ENCODE peak calls at places on chromosomes 6 and 20, in nine cellular contexts. T, S, O, U, G, Z, L, J and I are unnamed samples.

GRCh38 chr6:75424610-75425548 is 68.7 kb downstream of the FILIP1 start:
- DNase-seq in J (no peak), T (no peak), G (peak; percentile 43), L (no peak), S (no peak), U (no peak), O (no peak), Z (no peak), I (no peak)

GRCh38 chr6:106290954-106291353 is 34.6 kb downstream of the ATG5 start:
- DNase-seq in U (no peak), L (no peak), G (no peak), Z (no peak), O (no peak), S (no peak), T (no peak), J (no peak), I (no peak)

GRCh38 chr20:43984587-43984986 is 69.9 kb downstream of the TOX2 start:
- DNase-seq in Z (no peak), T (no peak), U (no peak), J (peak; percentile 50), S (no peak), O (no peak), L (no peak), G (no peak), I (no peak)

GRCh38 chr20:35716330-35716729 is 17.1 kb downstream of the ROMO1 start:
- DNase-seq in G (no peak), J (no peak), T (no peak), L (no peak), O (no peak), U (no peak), Z (no peak), S (no peak), I (no peak)

GRCh38 chr20:11403711-11404110 is 514.0 kb upstream of the BTBD3 start:
- DNase-seq in T (no peak), L (no peak), S (no peak), U (no peak), Z (no peak), J (peak; percentile 40), G (no peak), O (no peak), I (no peak)

GRCh38 chr6:87465041-87465440 is 7.7 kb upstream of the SLC35A1 start:
- DNase-seq in Z (peak; percentile 48), J (peak; percentile 5), G (no peak), S (no peak), L (no peak), U (no peak), O (no peak), T (no peak), I (no peak)

GRCh38 chr20:1820137-1821074 is 74.8 kb upstream of the SIRPA start:
- DNase-seq in J (peak; percentile 54), O (no peak), U (peak; percentile 70), L (no peak), G (peak; percentile 80), T (no peak), Z (no peak), S (no peak), I (no peak)

GRCh38 chr20:2108498-2108897 is 6.9 kb downstream of the STK35 start:
- DNase-seq in J (no peak), G (no peak), Z (no peak), U (no peak), T (no peak), O (no peak), S (no peak), L (no peak), I (no peak)

GRCh38 chr20:18705906-18706305 is 107.7 kb upstream of the SCP2D1 start:
- DNase-seq in S (no peak), J (peak; percentile 13), T (no peak), O (no peak), Z (no peak), U (no peak), L (no peak), G (peak; percentile 40), I (no peak)

GRCh38 chr20:20732641-20733040 is 20.2 kb upstream of the RALGAPA2 start:
- DNase-seq in U (no peak), Z (no peak), S (no peak), J (no peak), L (no peak), T (no peak), O (no peak), G (no peak), I (no peak)

GRCh38 chr20:59455392-59456341 is 148.7 kb upstream of the PHACTR3 start:
- DNase-seq in L (no peak), O (peak; percentile 60), G (peak; percentile 10), S (no peak), T (peak; percentile 60), U (no peak), J (peak; percentile 13), Z (peak; percentile 53), I (no peak)

GRCh38 chr6:153208706-153209105 is 77.6 kb upstream of the RGS17 start:
- DNase-seq in O (no peak), J (no peak), Z (no peak), T (no peak), L (no peak), S (peak; percentile 36), G (no peak), U (no peak), I (no peak)

GRCh38 chr20:5364136-5364821 is 47.5 kb upstream of the PROKR2 start:
- DNase-seq in S (no peak), O (no peak), U (no peak), G (no peak), J (no peak), T (no peak), L (no peak), Z (no peak), I (no peak)

GRCh38 chr6:136956590-136957573 is 34.8 kb downstream of the SLC35D3 start:
- DNase-seq in T (no peak), S (no peak), L (no peak), O (no peak), Z (no peak), G (no peak), J (no peak), U (no peak), I (no peak)
- TF ChIP-seq CTCF in T (no peak), S (no peak), L (no peak), O (no peak), Z (no peak), G (no peak), J (no peak), U (no peak), I (no peak)

GRCh38 chr6:154367839-154368695 is 11.5 kb upstream of the IPCEF1 start:
- DNase-seq in J (no peak), T (no peak), O (no peak), Z (no peak), L (no peak), S (no peak), G (no peak), U (no peak), I (no peak)

GRCh38 chr6:154371337-154371736 is 14.7 kb upstream of the IPCEF1 start:
- DNase-seq in O (no peak), Z (no peak), J (no peak), U (no peak), T (no peak), G (no peak), S (no peak), L (no peak), I (no peak)

GRCh38 chr6:154373971-154374370 is 17.4 kb upstream of the IPCEF1 start:
- DNase-seq in G (no peak), J (no peak), T (no peak), Z (no peak), U (no peak), O (no peak), L (no peak), S (no peak), I (no peak)

GRCh38 chr6:154367333-154367732 is 10.7 kb upstream of the IPCEF1 start:
- DNase-seq in O (no peak), J (no peak), G (no peak), L (no peak), U (no peak), S (no peak), Z (no peak), T (no peak), I (no peak)

DNA sequence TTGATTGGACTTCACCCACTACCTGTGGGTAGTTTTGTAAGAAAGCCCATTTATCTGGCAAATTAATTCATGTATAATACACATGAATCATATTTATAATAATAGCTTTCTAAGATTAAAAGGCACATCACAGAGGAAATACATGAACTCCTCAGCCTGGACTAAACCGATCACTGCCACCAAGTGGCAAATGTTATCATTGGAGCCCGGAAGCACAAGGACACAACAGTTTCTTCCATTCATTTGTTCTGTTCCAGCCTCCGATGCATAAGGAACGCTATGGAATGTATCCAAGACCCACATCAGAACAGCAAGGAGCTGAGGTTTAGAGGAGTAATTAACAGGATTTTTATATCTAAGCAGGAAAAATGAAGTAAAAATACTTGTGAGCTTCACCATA is 13.9 kb upstream of the IPCEF1 start:
- DNase-seq in G (peak; percentile 58), S (no peak), T (no peak), J (peak; percentile 55), U (no peak), L (no peak), O (no peak), Z (peak; percentile 36), I (no peak)
- TF ChIP-seq CTCF in G (peak; percentile 56), S (peak; percentile 41), T (no peak), J (peak; percentile 47), U (peak; percentile 45), L (no peak), O (peak; percentile 17), Z (peak; percentile 53), I (peak; percentile 55)

DNA sequence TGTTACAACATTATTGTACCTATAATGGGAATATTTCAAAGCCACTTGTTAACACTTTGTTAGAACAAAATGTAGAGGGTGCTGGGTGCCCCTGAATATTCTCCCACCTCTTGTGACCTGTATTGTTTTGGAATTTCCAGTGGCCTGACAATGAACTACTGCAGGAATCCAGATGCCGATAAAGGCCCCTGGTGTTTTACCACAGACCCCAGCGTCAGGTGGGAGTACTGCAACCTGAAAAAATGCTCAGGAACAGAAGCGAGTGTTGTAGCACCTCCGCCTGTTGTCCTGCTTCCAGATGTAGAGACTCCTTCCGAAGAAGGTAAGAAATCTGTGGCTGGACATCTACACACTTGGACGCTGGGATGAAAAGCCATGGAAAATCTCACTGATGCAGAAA is 28.9 kb downstream of the PLG start:
- DNase-seq in J (no peak), G (no peak), Z (no peak), T (no peak), L (no peak), S (no peak), O (no peak), U (no peak), I (no peak)
- TF ChIP-seq CTCF in J (peak; percentile 3), G (no peak), Z (no peak), T (no peak), L (no peak), S (no peak), O (no peak), U (no peak), I (no peak)

DNA sequence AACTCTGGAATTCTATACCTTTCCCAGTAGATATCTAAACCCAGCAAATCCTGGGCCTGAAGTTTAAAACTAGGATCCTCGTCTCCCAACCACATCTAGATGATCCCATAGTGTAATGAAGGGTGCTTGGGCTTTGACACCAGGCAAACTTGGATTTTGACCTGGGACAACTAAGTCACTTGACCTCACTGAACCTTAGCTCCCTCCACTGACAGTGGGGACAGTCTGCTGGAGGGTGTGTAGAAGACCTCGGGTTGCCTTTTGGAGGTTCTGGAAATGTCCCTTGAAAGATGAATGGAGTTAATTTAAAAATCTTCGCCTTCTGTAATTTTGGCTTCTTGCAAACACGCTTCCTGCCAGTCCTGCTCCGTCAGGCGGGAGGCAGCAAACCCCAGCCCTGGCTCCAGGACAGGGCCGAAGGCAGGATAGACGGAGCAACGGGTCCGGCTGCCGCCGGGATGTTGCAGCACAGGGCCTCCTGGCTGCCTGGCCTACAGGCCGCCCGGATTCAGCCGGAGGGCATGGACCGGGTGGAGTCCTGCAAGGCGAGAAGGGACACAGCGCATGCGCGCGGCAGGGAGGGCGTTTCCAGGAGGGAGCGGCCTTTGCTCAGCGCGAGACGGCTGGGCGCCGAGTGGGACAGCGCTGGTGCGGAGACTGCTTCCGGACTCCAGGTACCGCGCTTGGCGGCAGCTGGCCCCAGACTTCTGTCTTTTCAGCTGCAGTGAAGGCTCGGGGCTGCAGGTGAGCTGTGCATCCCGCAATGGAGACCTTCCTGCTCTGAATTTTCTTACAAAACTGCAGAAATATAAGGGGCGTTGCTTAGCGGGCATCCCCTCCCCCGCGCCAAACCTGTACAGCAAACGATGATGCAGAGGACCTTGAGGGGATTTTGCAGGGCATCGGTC is at the start of gene TMEM14A:
- DNase-seq in O (peak; percentile 96), U (peak; percentile 95), Z (peak; percentile 98), L (peak; percentile 53), T (peak; percentile 97), S (peak; percentile 97), G (peak; percentile 88), J (peak; percentile 92), I (peak; percentile 84)
- TF ChIP-seq CTCF in O (no peak), U (no peak), Z (peak; percentile 7), L (no peak), T (no peak), S (no peak), G (peak; percentile 4), J (no peak), I (no peak)